ENCODE peak calls at places on chromosomes 2 and 18, in four cellular contexts. S is natural killer cell treated with Interleukin-12 subunit alpha and Interleukin-12 subunit beta and Interleukin-15 and Interleukin-18, amount 100 ng/mL, for 72 hours; V is NAMALWA; J is NCI-H1436. B is an unnamed sample.

GRCh38 chr18:8601277-8602032 is 7.8 kb upstream of the RAB12 start:
- DNase-seq in J (no peak), V (peak; percentile 49), S (no peak), B (no peak)

GRCh38 chr2:219562049-219563020 is 9.0 kb downstream of the OBSL1 start:
- DNase-seq in V (no peak), S (no peak), J (no peak), B (no peak)

GRCh38 chr2:138726681-138727080 is 53.5 kb downstream of the NXPH2 start:
- DNase-seq in J (no peak), S (no peak), V (no peak), B (no peak)

GRCh38 chr18:80229766-80230745 is 17.3 kb downstream of the PARD6G start:
- DNase-seq in J (no peak), S (no peak), V (no peak), B (no peak)

GRCh38 chr2:199760574-199760973 is 90.4 kb downstream of the FTCDNL1 start:
- DNase-seq in J (no peak), S (no peak), V (no peak), B (no peak)

GRCh38 chr18:1483386-1483785 is 578.7 kb downstream of the ADCYAP1 start:
- DNase-seq in V (no peak), J (no peak), S (no peak), B (no peak)

GRCh38 chr18:61333746-61334490 is 688 bp downstream of the CDH20 start:
- DNase-seq in J (peak; percentile 5), V (no peak), S (no peak), B (peak; percentile 47)

GRCh38 chr18:26215247-26215970 is 10.8 kb upstream of the TAF4B start:
- DNase-seq in S (no peak), V (peak; percentile 57), J (no peak), B (no peak)

GRCh38 chr18:55856191-55856590 is 268.2 kb upstream of the TCF4 start:
- DNase-seq in V (no peak), S (no peak), J (no peak), B (no peak)

GRCh38 chr2:14422426-14422825 is 210.1 kb upstream of the LRATD1 start:
- DNase-seq in S (no peak), J (no peak), V (no peak), B (no peak)

GRCh38 chr2:156434461-156435291 is 1.5 kb upstream of the GPD2 start:
- DNase-seq in V (peak; percentile 12), J (no peak), S (no peak), B (no peak)

GRCh38 chr2:172972005-172972619 is 103.5 kb upstream of the MAP3K20 start:
- DNase-seq in J (peak; percentile 27), V (peak; percentile 76), S (no peak), B (no peak)

GRCh38 chr18:24274822-24275221 is 122.8 kb downstream of the OSBPL1A start:
- DNase-seq in J (no peak), S (no peak), V (no peak), B (no peak)

B was measured in NCI-H1092.